ENCODE peak calls at places on chromosomes 4 and X, in ten cellular contexts. One of them, this sample, is unnamed.

GRCh38 chr4:73763877-73764276 is 23.5 kb downstream of the CXCL8 start:
- DNase-seq in fibroblast of the aortic adventitia: no peak
- DNase-seq in HepG2: no peak
- DNase-seq in AG09309: no peak
- DNase-seq in suprapubic skin: no peak
- DNase-seq in lung: no peak
- DNase-seq in adrenal gland: no peak
- DNase-seq in sigmoid colon: no peak
- DNase-seq in mammary epithelial cell: no peak
- DNase-seq in hepatocyte: no peak
- DNase-seq in this sample: no peak

GRCh38 chrX:135985123-135985973 is at the start of gene SLC9A6:
- DNase-seq in lung: peak; percentile 65
- DNase-seq in hepatocyte: peak; percentile 86
- DNase-seq in mammary epithelial cell: peak; percentile 50
- DNase-seq in fibroblast of the aortic adventitia: peak; percentile 23
- DNase-seq in HepG2: peak; percentile 27
- DNase-seq in suprapubic skin: peak; percentile 76
- DNase-seq in adrenal gland: peak; percentile 78
- DNase-seq in AG09309: no peak
- DNase-seq in sigmoid colon: peak; percentile 87
- DNase-seq in this sample: no peak

GRCh38 chr4:184792950-184793555 is 32.7 kb downstream of the ACSL1 start:
- DNase-seq in hepatocyte: peak; percentile 60
- DNase-seq in fibroblast of the aortic adventitia: peak; percentile 91
- DNase-seq in HepG2: peak; percentile 9
- DNase-seq in sigmoid colon: no peak
- DNase-seq in AG09309: peak; percentile 84
- DNase-seq in adrenal gland: no peak
- DNase-seq in lung: no peak
- DNase-seq in mammary epithelial cell: peak; percentile 96
- DNase-seq in suprapubic skin: no peak
- DNase-seq in this sample: peak; percentile 50

GRCh38 chrX:131729295-131729694 is 185.4 kb downstream of the OR13H1 start:
- DNase-seq in fibroblast of the aortic adventitia: peak; percentile 94
- DNase-seq in sigmoid colon: peak; percentile 94
- DNase-seq in mammary epithelial cell: peak; percentile 76
- DNase-seq in hepatocyte: no peak
- DNase-seq in lung: peak; percentile 87
- DNase-seq in AG09309: peak; percentile 79
- DNase-seq in adrenal gland: peak; percentile 88
- DNase-seq in HepG2: no peak
- DNase-seq in suprapubic skin: no peak
- DNase-seq in this sample: no peak

GRCh38 chrX:108946531-108946930 is 210.2 kb upstream of the IRS4 start:
- DNase-seq in sigmoid colon: no peak
- DNase-seq in suprapubic skin: no peak
- DNase-seq in adrenal gland: no peak
- DNase-seq in mammary epithelial cell: no peak
- DNase-seq in fibroblast of the aortic adventitia: no peak
- DNase-seq in HepG2: no peak
- DNase-seq in hepatocyte: no peak
- DNase-seq in AG09309: no peak
- DNase-seq in lung: no peak
- DNase-seq in this sample: no peak

GRCh38 chr4:135434936-135435335 is 1233.3 kb upstream of the PABPC4L start:
- DNase-seq in AG09309: no peak
- DNase-seq in mammary epithelial cell: peak; percentile 12
- DNase-seq in sigmoid colon: no peak
- DNase-seq in suprapubic skin: no peak
- DNase-seq in fibroblast of the aortic adventitia: no peak
- DNase-seq in hepatocyte: peak; percentile 4
- DNase-seq in HepG2: no peak
- DNase-seq in lung: no peak
- DNase-seq in adrenal gland: no peak
- DNase-seq in this sample: no peak

GRCh38 chr4:16264798-16265197 is 38.5 kb upstream of the TAPT1 start:
- DNase-seq in hepatocyte: peak; percentile 51
- DNase-seq in lung: peak; percentile 17
- DNase-seq in fibroblast of the aortic adventitia: peak; percentile 77
- DNase-seq in sigmoid colon: no peak
- DNase-seq in mammary epithelial cell: peak; percentile 24
- DNase-seq in AG09309: peak; percentile 10
- DNase-seq in adrenal gland: no peak
- DNase-seq in HepG2: peak; percentile 36
- DNase-seq in suprapubic skin: no peak
- DNase-seq in this sample: peak; percentile 31

GRCh38 chrX:18377802-18378201 is 23.3 kb upstream of the SCML2 start:
- DNase-seq in hepatocyte: peak; percentile 25
- DNase-seq in lung: no peak
- DNase-seq in sigmoid colon: no peak
- DNase-seq in fibroblast of the aortic adventitia: peak; percentile 27
- DNase-seq in HepG2: peak; percentile 11
- DNase-seq in adrenal gland: peak; percentile 22
- DNase-seq in AG09309: no peak
- DNase-seq in suprapubic skin: no peak
- DNase-seq in mammary epithelial cell: no peak
- DNase-seq in this sample: no peak

GRCh38 chrX:117840645-117841044 is 276.0 kb downstream of the KLHL13 start:
- DNase-seq in adrenal gland: no peak
- DNase-seq in hepatocyte: no peak
- DNase-seq in sigmoid colon: no peak
- DNase-seq in lung: no peak
- DNase-seq in fibroblast of the aortic adventitia: no peak
- DNase-seq in suprapubic skin: no peak
- DNase-seq in AG09309: no peak
- DNase-seq in HepG2: no peak
- DNase-seq in mammary epithelial cell: no peak
- DNase-seq in this sample: no peak

DNA sequence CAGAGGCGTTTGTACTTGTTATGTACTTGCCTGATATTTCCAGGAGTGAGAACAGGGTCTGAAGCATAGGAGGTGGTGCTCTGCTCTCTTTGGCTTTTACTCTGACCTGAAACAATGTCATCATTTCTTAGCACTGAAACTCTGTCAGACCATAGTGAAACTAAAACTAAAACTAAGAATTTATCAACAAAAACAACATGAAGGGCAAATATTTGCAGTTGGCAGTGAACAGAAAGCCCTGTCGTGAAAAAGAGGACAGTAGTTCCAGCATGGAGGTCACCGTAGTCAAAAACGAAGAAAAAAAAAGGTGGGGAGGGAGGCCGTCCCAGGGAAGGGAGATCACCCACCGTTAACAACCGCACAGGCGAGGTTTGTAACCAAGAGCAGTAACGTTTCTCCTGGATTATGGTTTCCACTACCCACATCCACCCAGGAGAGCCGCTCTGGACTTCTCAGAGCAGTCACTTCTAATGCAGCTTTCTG is 97.5 kb downstream of the ANK2 start:
- DNase-seq in AG09309: no peak
- DNase-seq in sigmoid colon: no peak
- DNase-seq in lung: no peak
- DNase-seq in fibroblast of the aortic adventitia: peak; percentile 50
- DNase-seq in suprapubic skin: no peak
- DNase-seq in hepatocyte: peak; percentile 12
- DNase-seq in adrenal gland: peak; percentile 17
- DNase-seq in mammary epithelial cell: no peak
- DNase-seq in HepG2: peak; percentile 73
- DNase-seq in this sample: no peak
- H3K4me3 ChIP-seq in AG09309: peak overlapping the region; percentile 42
- H3K4me3 ChIP-seq in sigmoid colon: peak overlapping the region; percentile 36
- H3K4me3 ChIP-seq in lung: no peak overlapping the region
- H3K4me3 ChIP-seq in fibroblast of the aortic adventitia: peak overlapping the region; percentile 57
- H3K4me3 ChIP-seq in suprapubic skin: peak overlapping the region; percentile 39
- H3K4me3 ChIP-seq in hepatocyte: no peak overlapping the region
- H3K4me3 ChIP-seq in adrenal gland: peak overlapping the region; percentile 55
- H3K4me3 ChIP-seq in mammary epithelial cell: no peak overlapping the region
- H3K4me3 ChIP-seq in HepG2: peak overlapping the region; percentile 30
- H3K4me3 ChIP-seq in this sample: no peak overlapping the region

DNA sequence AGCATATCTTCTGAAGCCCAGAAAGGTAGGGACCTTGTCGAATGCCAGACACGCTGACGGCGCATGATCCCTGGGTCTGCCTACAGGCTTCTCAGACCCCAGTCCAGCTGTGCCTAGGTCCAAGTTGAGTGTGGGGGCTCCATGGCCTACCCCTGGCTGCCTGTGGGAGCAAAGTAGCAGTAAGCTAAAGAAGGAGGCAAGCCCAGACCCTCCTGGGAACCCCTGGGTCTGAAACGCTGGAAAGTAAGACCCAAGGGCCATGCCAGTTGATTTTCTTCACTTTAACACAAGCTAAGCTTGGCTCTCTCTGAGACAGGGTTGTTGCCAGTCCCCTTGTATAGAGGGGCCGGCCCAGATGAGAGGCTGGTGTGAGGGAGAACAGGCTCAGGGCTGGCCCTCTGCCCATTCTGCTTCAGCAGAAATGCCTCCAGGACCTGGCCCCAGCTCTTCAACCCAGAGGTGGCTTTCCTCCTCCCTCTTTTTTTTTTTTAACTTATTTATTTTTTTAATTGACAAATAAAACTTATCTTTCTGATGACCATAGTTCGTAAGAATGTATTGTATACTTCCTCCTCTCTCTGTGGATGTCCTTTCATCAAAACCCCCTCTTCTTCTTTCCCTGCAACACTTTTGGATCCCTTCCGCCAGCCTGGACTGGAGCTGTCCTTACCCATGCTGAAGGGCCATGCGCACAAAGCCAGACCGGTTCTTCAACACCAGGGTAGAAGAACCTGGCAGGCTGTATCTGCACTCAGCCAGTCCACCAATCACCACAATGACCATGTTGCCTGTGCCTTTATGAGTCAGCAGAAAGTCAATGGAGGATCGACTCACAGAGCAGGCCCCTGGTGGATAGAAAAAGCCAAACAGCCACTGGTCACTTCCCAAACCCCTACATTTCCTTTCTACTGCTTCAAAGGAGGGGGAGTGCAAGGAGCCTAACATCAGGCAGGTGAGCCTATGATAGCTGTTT is 7.1 kb downstream of the AWAT2 start:
- DNase-seq in HepG2: peak; percentile 18
- DNase-seq in sigmoid colon: no peak
- DNase-seq in AG09309: no peak
- DNase-seq in adrenal gland: no peak
- DNase-seq in mammary epithelial cell: no peak
- DNase-seq in lung: no peak
- DNase-seq in fibroblast of the aortic adventitia: no peak
- DNase-seq in suprapubic skin: no peak
- DNase-seq in hepatocyte: no peak
- DNase-seq in this sample: peak; percentile 40
- TF ChIP-seq CTCF in HepG2: no peak
- TF ChIP-seq CTCF in sigmoid colon: no peak
- TF ChIP-seq CTCF in AG09309: no peak
- TF ChIP-seq CTCF in adrenal gland: no peak
- TF ChIP-seq CTCF in mammary epithelial cell: no peak
- TF ChIP-seq CTCF in lung: no peak
- TF ChIP-seq CTCF in fibroblast of the aortic adventitia: no peak
- TF ChIP-seq CTCF in suprapubic skin: no peak
- TF ChIP-seq CTCF in hepatocyte: no peak
- TF ChIP-seq CTCF in this sample: no peak

GRCh38 chrX:71111141-71111843 is at the start of gene IL2RG:
- DNase-seq in sigmoid colon: no peak
- DNase-seq in AG09309: no peak
- DNase-seq in mammary epithelial cell: no peak
- DNase-seq in suprapubic skin: no peak
- DNase-seq in hepatocyte: peak; percentile 56
- DNase-seq in adrenal gland: no peak
- DNase-seq in lung: no peak
- DNase-seq in HepG2: no peak
- DNase-seq in fibroblast of the aortic adventitia: no peak
- DNase-seq in this sample: no peak
- H3K4me3 ChIP-seq in sigmoid colon: no peak within 1 kb of the TSS
- H3K4me3 ChIP-seq in AG09309: no peak within 1 kb of the TSS
- H3K4me3 ChIP-seq in mammary epithelial cell: no peak within 1 kb of the TSS
- H3K4me3 ChIP-seq in suprapubic skin: peak within 1 kb of the TSS; percentile 14
- H3K4me3 ChIP-seq in hepatocyte: no peak within 1 kb of the TSS
- H3K4me3 ChIP-seq in adrenal gland: no peak within 1 kb of the TSS
- H3K4me3 ChIP-seq in lung: no peak within 1 kb of the TSS
- H3K4me3 ChIP-seq in HepG2: no peak within 1 kb of the TSS
- H3K4me3 ChIP-seq in fibroblast of the aortic adventitia: no peak within 1 kb of the TSS
- H3K4me3 ChIP-seq in this sample: no peak within 1 kb of the TSS

GRCh38 chrX:2471641-2472040 is 29.1 kb downstream of the DHRSX start:
- DNase-seq in adrenal gland: no peak
- DNase-seq in AG09309: no peak
- DNase-seq in HepG2: no peak
- DNase-seq in suprapubic skin: no peak
- DNase-seq in sigmoid colon: no peak
- DNase-seq in lung: no peak
- DNase-seq in hepatocyte: no peak
- DNase-seq in mammary epithelial cell: no peak
- DNase-seq in fibroblast of the aortic adventitia: no peak
- DNase-seq in this sample: no peak

GRCh38 chrX:2479420-2479780 is 21.4 kb downstream of the DHRSX start:
- DNase-seq in fibroblast of the aortic adventitia: no peak
- DNase-seq in lung: no peak
- DNase-seq in AG09309: no peak
- DNase-seq in HepG2: no peak
- DNase-seq in suprapubic skin: no peak
- DNase-seq in hepatocyte: no peak
- DNase-seq in adrenal gland: no peak
- DNase-seq in sigmoid colon: no peak
- DNase-seq in mammary epithelial cell: no peak
- DNase-seq in this sample: no peak

GRCh38 chrX:2474963-2475726 is 25.6 kb downstream of the DHRSX start:
- DNase-seq in lung: no peak
- DNase-seq in AG09309: no peak
- DNase-seq in sigmoid colon: no peak
- DNase-seq in hepatocyte: no peak
- DNase-seq in HepG2: no peak
- DNase-seq in adrenal gland: no peak
- DNase-seq in suprapubic skin: no peak
- DNase-seq in fibroblast of the aortic adventitia: no peak
- DNase-seq in mammary epithelial cell: no peak
- DNase-seq in this sample: no peak

GRCh38 chrX:2478546-2479419 is 22.0 kb downstream of the DHRSX start:
- DNase-seq in suprapubic skin: no peak
- DNase-seq in AG09309: no peak
- DNase-seq in mammary epithelial cell: no peak
- DNase-seq in hepatocyte: no peak
- DNase-seq in adrenal gland: no peak
- DNase-seq in fibroblast of the aortic adventitia: no peak
- DNase-seq in HepG2: no peak
- DNase-seq in sigmoid colon: no peak
- DNase-seq in lung: no peak
- DNase-seq in this sample: no peak

GRCh38 chrX:2474280-2474962 is 26.4 kb downstream of the DHRSX start:
- DNase-seq in sigmoid colon: no peak
- DNase-seq in fibroblast of the aortic adventitia: no peak
- DNase-seq in suprapubic skin: no peak
- DNase-seq in hepatocyte: no peak
- DNase-seq in adrenal gland: no peak
- DNase-seq in HepG2: no peak
- DNase-seq in mammary epithelial cell: no peak
- DNase-seq in AG09309: no peak
- DNase-seq in lung: no peak
- DNase-seq in this sample: no peak
- TF ChIP-seq CTCF in sigmoid colon: no peak
- TF ChIP-seq CTCF in fibroblast of the aortic adventitia: no peak
- TF ChIP-seq CTCF in suprapubic skin: no peak
- TF ChIP-seq CTCF in hepatocyte: no peak
- TF ChIP-seq CTCF in adrenal gland: no peak
- TF ChIP-seq CTCF in HepG2: no peak
- TF ChIP-seq CTCF in mammary epithelial cell: no peak
- TF ChIP-seq CTCF in AG09309: no peak
- TF ChIP-seq CTCF in lung: no peak
- TF ChIP-seq CTCF in this sample: no peak